ENCODE peak calls at places on chromosomes 16 and 17, in five cellular contexts. One of them, this sample, is unnamed.

GRCh38 chr16:55941552-55941951 is 66.4 kb upstream of the CES5A start:
- DNase-seq in ovary: no peak
- DNase-seq in kidney epithelial cell: no peak
- DNase-seq in tibial artery: no peak
- DNase-seq in HFF-Myc: no peak
- DNase-seq in this sample: no peak

GRCh38 chr16:81604960-81605383 is 160.4 kb downstream of the CMIP start:
- DNase-seq in kidney epithelial cell: peak; percentile 56
- DNase-seq in ovary: no peak
- DNase-seq in HFF-Myc: no peak
- DNase-seq in tibial artery: no peak
- DNase-seq in this sample: no peak

GRCh38 chr17:50199211-50199633 is 2.2 kb downstream of the COL1A1 start:
- DNase-seq in kidney epithelial cell: no peak
- DNase-seq in tibial artery: peak; percentile 78
- DNase-seq in HFF-Myc: no peak
- DNase-seq in ovary: no peak
- DNase-seq in this sample: no peak

GRCh38 chr17:6514371-6514770 is 42.0 kb downstream of the PITPNM3 start:
- DNase-seq in tibial artery: no peak
- DNase-seq in ovary: no peak
- DNase-seq in HFF-Myc: no peak
- DNase-seq in kidney epithelial cell: no peak
- DNase-seq in this sample: no peak

GRCh38 chr16:88839745-88840588 is 16.8 kb downstream of the GALNS start:
- DNase-seq in kidney epithelial cell: no peak
- DNase-seq in ovary: no peak
- DNase-seq in HFF-Myc: no peak
- DNase-seq in tibial artery: no peak
- DNase-seq in this sample: no peak

GRCh38 chr16:35201151-35201550 is 1741.7 kb downstream of the TP53TG3F start:
- DNase-seq in ovary: no peak
- DNase-seq in kidney epithelial cell: no peak
- DNase-seq in HFF-Myc: no peak
- DNase-seq in tibial artery: no peak
- DNase-seq in this sample: no peak

GRCh38 chr16:54690710-54691109 is 240.0 kb upstream of the IRX5 start:
- DNase-seq in tibial artery: no peak
- DNase-seq in ovary: no peak
- DNase-seq in kidney epithelial cell: no peak
- DNase-seq in HFF-Myc: no peak
- DNase-seq in this sample: no peak

GRCh38 chr16:1101573-1102332 is 5.7 kb upstream of the C1QTNF8 start:
- DNase-seq in ovary: no peak
- DNase-seq in HFF-Myc: no peak
- DNase-seq in tibial artery: no peak
- DNase-seq in kidney epithelial cell: no peak
- DNase-seq in this sample: no peak

GRCh38 chr17:77526728-77527355 is 386.1 kb downstream of the SEC14L1 start:
- DNase-seq in kidney epithelial cell: no peak
- DNase-seq in HFF-Myc: no peak
- DNase-seq in ovary: no peak
- DNase-seq in tibial artery: peak; percentile 48
- DNase-seq in this sample: no peak

GRCh38 chr16:2971985-2972784 is 3.0 kb downstream of the PAQR4 start:
- DNase-seq in kidney epithelial cell: no peak
- DNase-seq in ovary: no peak
- DNase-seq in tibial artery: no peak
- DNase-seq in HFF-Myc: no peak
- DNase-seq in this sample: no peak

GRCh38 chr16:85746431-85747227 is 4.3 kb downstream of the C16orf74 start:
- DNase-seq in kidney epithelial cell: peak; percentile 28
- DNase-seq in HFF-Myc: no peak
- DNase-seq in ovary: no peak
- DNase-seq in tibial artery: no peak
- DNase-seq in this sample: peak; percentile 12

GRCh38 chr17:82888583-82889495 is 49.0 kb upstream of the ZNF750 start:
- DNase-seq in HFF-Myc: no peak
- DNase-seq in ovary: no peak
- DNase-seq in kidney epithelial cell: no peak
- DNase-seq in tibial artery: no peak
- DNase-seq in this sample: no peak

GRCh38 chr16:57284206-57284951 is at the start of gene PLLP:
- DNase-seq in kidney epithelial cell: no peak
- DNase-seq in tibial artery: no peak
- DNase-seq in HFF-Myc: no peak
- DNase-seq in ovary: no peak
- DNase-seq in this sample: no peak

GRCh38 chr16:84086357-84086756 is 30.4 kb downstream of the MBTPS1 start:
- DNase-seq in HFF-Myc: no peak
- DNase-seq in tibial artery: no peak
- DNase-seq in ovary: no peak
- DNase-seq in kidney epithelial cell: no peak
- DNase-seq in this sample: no peak

GRCh38 chr16:19138601-19139000 is 24.8 kb downstream of the ITPRIPL2 start:
- DNase-seq in kidney epithelial cell: no peak
- DNase-seq in HFF-Myc: peak; percentile 60
- DNase-seq in ovary: peak; percentile 51
- DNase-seq in tibial artery: peak; percentile 88
- DNase-seq in this sample: no peak

GRCh38 chr17:41965694-41966375 is 760 bp upstream of the CNP start:
- DNase-seq in kidney epithelial cell: no peak
- DNase-seq in ovary: peak; percentile 62
- DNase-seq in tibial artery: peak; percentile 79
- DNase-seq in HFF-Myc: no peak
- DNase-seq in this sample: no peak

GRCh38 chr16:69309316-69309715 is 1.8 kb upstream of the VPS4A start:
- DNase-seq in HFF-Myc: no peak
- DNase-seq in kidney epithelial cell: no peak
- DNase-seq in ovary: peak; percentile 25
- DNase-seq in tibial artery: no peak
- DNase-seq in this sample: no peak

GRCh38 chr17:18041776-18042175 is 2.6 kb downstream of the GID4 start:
- DNase-seq in ovary: no peak
- DNase-seq in tibial artery: no peak
- DNase-seq in kidney epithelial cell: no peak
- DNase-seq in HFF-Myc: no peak
- DNase-seq in this sample: no peak

GRCh38 chr17:39679521-39680192 is 8.2 kb downstream of the PGAP3 start:
- DNase-seq in ovary: no peak
- DNase-seq in HFF-Myc: no peak
- DNase-seq in kidney epithelial cell: no peak
- DNase-seq in tibial artery: no peak
- DNase-seq in this sample: no peak

GRCh38 chr16:21339269-21339641 is 61.2 kb upstream of the CRYM start:
- DNase-seq in tibial artery: no peak
- DNase-seq in ovary: no peak
- DNase-seq in kidney epithelial cell: no peak
- DNase-seq in HFF-Myc: no peak
- DNase-seq in this sample: no peak

GRCh38 chr16:21339927-21340326 is 61.8 kb upstream of the CRYM start:
- DNase-seq in ovary: no peak
- DNase-seq in HFF-Myc: no peak
- DNase-seq in tibial artery: no peak
- DNase-seq in kidney epithelial cell: no peak
- DNase-seq in this sample: no peak

GRCh38 chr16:21336231-21336630 is 58.1 kb upstream of the CRYM start:
- DNase-seq in kidney epithelial cell: no peak
- DNase-seq in ovary: no peak
- DNase-seq in HFF-Myc: no peak
- DNase-seq in tibial artery: no peak
- DNase-seq in this sample: no peak

DNA sequence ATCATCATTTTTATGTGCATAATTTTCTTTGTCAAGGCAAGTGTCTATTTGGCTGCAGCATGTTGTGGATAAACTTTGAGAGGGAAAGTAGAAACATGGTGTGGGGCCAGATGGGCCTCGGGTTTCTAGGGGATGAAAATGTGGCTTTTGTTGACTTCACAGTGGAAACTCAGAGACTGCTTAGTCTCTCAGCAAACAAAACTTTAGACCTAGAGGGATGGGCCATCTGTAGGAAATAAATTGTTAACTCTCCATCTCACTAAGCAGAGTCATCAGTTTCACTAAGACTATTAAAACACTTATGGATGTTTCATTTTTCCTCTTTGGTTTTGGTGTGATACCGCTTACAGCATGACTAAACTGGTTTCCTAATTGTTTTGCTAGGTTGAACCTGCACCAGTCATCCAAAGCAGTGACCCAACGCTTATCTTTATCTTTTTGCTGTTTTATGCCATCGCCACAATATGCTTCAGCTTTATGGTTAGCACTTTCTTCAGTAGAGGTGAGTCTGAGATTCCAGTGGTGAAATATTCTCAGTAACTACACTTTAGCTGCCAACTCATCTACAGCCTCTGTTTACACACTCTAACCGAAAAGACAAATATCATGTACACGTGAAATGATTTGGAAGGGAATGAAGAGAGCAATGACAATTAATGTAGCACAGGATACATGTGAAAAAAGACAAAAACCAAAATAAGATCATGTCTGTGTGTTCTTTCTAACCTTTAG is 60.6 kb upstream of the CRYM start:
- DNase-seq in HFF-Myc: no peak
- DNase-seq in ovary: no peak
- DNase-seq in tibial artery: no peak
- DNase-seq in kidney epithelial cell: no peak
- DNase-seq in this sample: no peak
- H3K4me3 ChIP-seq in HFF-Myc: no peak overlapping the region
- H3K4me3 ChIP-seq in ovary: no peak overlapping the region
- H3K4me3 ChIP-seq in tibial artery: no peak overlapping the region
- H3K4me3 ChIP-seq in kidney epithelial cell: no peak overlapping the region
- H3K4me3 ChIP-seq in this sample: no peak overlapping the region

DNA sequence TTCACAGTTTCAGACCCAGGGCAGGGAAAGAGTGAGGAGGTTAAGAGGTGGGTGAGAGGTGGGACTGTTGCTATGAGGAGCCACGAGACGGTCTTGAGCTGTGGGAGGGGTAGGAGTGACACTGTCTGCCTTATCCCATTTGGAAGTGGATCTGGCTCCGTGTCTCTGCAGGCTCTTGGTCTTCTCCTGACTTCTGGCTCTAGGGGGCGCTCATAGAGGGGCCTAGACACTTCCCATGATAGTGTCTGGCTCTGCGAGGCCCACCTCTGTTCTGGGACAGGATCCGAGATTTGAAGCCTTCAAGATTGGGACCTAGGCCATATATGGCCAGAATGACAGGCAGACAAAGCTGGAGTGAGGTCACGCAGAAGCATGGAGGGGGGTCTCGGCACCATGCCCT is 204.5 kb downstream of the GSG1L start:
- DNase-seq in ovary: no peak
- DNase-seq in kidney epithelial cell: no peak
- DNase-seq in HFF-Myc: no peak
- DNase-seq in tibial artery: no peak
- DNase-seq in this sample: no peak
- TF ChIP-seq CTCF in ovary: no peak
- TF ChIP-seq CTCF in kidney epithelial cell: no peak
- TF ChIP-seq CTCF in HFF-Myc: peak; percentile 34
- TF ChIP-seq CTCF in tibial artery: no peak
- TF ChIP-seq CTCF in this sample: no peak

GRCh38 chr17:35312346-35312745 is 61.1 kb downstream of the SLFN11 start:
- DNase-seq in tibial artery: no peak
- DNase-seq in ovary: no peak
- DNase-seq in kidney epithelial cell: no peak
- DNase-seq in HFF-Myc: no peak
- DNase-seq in this sample: no peak

GRCh38 chr17:35315283-35315682 is 58.1 kb downstream of the SLFN11 start:
- DNase-seq in ovary: peak; percentile 25
- DNase-seq in HFF-Myc: peak; percentile 72
- DNase-seq in kidney epithelial cell: no peak
- DNase-seq in tibial artery: no peak
- DNase-seq in this sample: no peak

GRCh38 chr17:35314415-35315216 is 58.8 kb downstream of the SLFN11 start:
- DNase-seq in tibial artery: no peak
- DNase-seq in HFF-Myc: no peak
- DNase-seq in kidney epithelial cell: no peak
- DNase-seq in ovary: no peak
- DNase-seq in this sample: no peak

GRCh38 chr17:35313875-35314409 is 59.5 kb downstream of the SLFN11 start:
- DNase-seq in ovary: peak; percentile 22
- DNase-seq in tibial artery: peak; percentile 68
- DNase-seq in HFF-Myc: no peak
- DNase-seq in kidney epithelial cell: no peak
- DNase-seq in this sample: no peak

DNA sequence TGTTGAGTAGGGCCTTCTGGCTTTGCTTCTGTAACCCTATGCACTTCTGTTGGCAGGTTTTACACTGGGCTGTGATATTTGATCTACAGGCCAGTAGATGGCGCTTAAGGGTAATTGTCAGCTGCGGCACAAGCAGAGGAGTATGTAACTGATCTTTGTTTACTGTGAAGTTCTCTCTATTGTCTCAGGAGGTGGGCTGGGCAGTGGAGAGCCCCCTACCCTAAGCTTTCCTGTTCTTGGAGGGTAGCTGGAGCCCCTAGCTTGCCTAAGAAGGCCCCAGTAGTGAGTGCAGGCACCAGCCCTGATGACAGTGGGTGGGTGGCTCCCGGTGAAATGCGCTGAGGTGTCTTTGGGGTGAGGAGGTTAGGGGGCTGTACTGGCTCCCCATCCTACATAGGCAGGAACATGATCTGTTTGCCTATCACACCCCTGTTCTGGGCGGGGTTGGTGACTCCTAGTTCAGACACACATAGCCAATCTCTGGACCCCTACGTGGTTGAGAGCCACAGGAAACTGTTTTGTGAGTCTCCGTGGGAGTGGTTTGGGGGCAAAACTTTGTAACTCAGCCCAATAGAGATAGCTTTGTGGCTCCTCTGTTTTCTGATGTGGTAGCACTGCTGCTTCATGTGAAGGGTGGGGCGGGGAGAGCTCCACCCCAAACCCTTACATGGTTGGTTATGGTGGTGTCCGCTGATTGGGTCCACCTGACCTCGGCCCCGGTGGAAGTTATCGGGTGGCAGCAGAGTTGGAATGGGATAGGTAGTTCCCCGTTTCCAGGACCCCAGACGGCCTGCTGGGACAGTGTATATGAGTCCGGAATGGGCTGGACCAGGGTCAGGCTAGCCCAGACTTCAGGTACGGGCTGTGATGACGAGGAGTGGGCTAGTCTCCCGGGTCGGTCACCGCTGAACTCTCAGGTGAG is 60.4 kb downstream of the SLFN11 start:
- DNase-seq in tibial artery: peak; percentile 68
- DNase-seq in HFF-Myc: peak; percentile 42
- DNase-seq in kidney epithelial cell: peak; percentile 5
- DNase-seq in ovary: peak; percentile 60
- DNase-seq in this sample: peak; percentile 16
- H3K4me3 ChIP-seq in tibial artery: peak overlapping the region; percentile 37
- H3K4me3 ChIP-seq in HFF-Myc: no peak overlapping the region
- H3K4me3 ChIP-seq in kidney epithelial cell: no peak overlapping the region
- H3K4me3 ChIP-seq in ovary: no peak overlapping the region
- H3K4me3 ChIP-seq in this sample: no peak overlapping the region

GRCh38 chr16:67141391-67141790 is 9.4 kb downstream of the B3GNT9 start:
- DNase-seq in ovary: no peak
- DNase-seq in HFF-Myc: no peak
- DNase-seq in tibial artery: no peak
- DNase-seq in kidney epithelial cell: no peak
- DNase-seq in this sample: no peak
- TF ChIP-seq CTCF in ovary: no peak
- TF ChIP-seq CTCF in HFF-Myc: no peak
- TF ChIP-seq CTCF in tibial artery: no peak
- TF ChIP-seq CTCF in kidney epithelial cell: no peak
- TF ChIP-seq CTCF in this sample: no peak

This sample was measured in epithelial cell of proximal tubule.